ENCODE peak calls at places on chromosomes 6 and 20, in five cellular contexts. One of them, this sample, is unnamed.

GRCh38 chr6:13992417-13993055 is 67.8 kb downstream of the RNF182 start:
- DNase-seq in CD4-positive, alpha-beta memory T cell: no peak
- DNase-seq in hepatocyte: no peak
- DNase-seq in neuronal stem cell: no peak
- DNase-seq in astrocyte: peak
- DNase-seq in this sample: no peak

GRCh38 chr6:125746731-125747588 is 2.5 kb upstream of the HEY2 start:
- DNase-seq in CD4-positive, alpha-beta memory T cell: peak
- DNase-seq in hepatocyte: peak
- DNase-seq in neuronal stem cell: peak
- DNase-seq in astrocyte: peak
- DNase-seq in this sample: peak

GRCh38 chr20:59120919-59121318 is 42.7 kb upstream of the ZNF831 start:
- DNase-seq in CD4-positive, alpha-beta memory T cell: no peak
- DNase-seq in hepatocyte: no peak
- DNase-seq in neuronal stem cell: no peak
- DNase-seq in astrocyte: no peak
- DNase-seq in this sample: no peak

GRCh38 chr20:39290575-39290974 is 328.4 kb downstream of the DHX35 start:
- DNase-seq in CD4-positive, alpha-beta memory T cell: no peak
- DNase-seq in hepatocyte: no peak
- DNase-seq in neuronal stem cell: no peak
- DNase-seq in astrocyte: no peak
- DNase-seq in this sample: no peak

GRCh38 chr6:141677598-141678211 is 455.0 kb upstream of the GJE1 start:
- DNase-seq in CD4-positive, alpha-beta memory T cell: peak
- DNase-seq in hepatocyte: peak
- DNase-seq in neuronal stem cell: peak
- DNase-seq in astrocyte: peak
- DNase-seq in this sample: no peak

GRCh38 chr6:135280375-135281136 is 99.4 kb downstream of the MYB start:
- DNase-seq in CD4-positive, alpha-beta memory T cell: no peak
- DNase-seq in hepatocyte: no peak
- DNase-seq in neuronal stem cell: no peak
- DNase-seq in astrocyte: peak
- DNase-seq in this sample: no peak

GRCh38 chr6:131383421-131384411 is 189.3 kb upstream of the ARG1 start:
- DNase-seq in CD4-positive, alpha-beta memory T cell: no peak
- DNase-seq in hepatocyte: no peak
- DNase-seq in neuronal stem cell: no peak
- DNase-seq in astrocyte: peak
- DNase-seq in this sample: no peak

GRCh38 chr6:120899932-120900331 is 434.3 kb downstream of the TBC1D32 start:
- DNase-seq in CD4-positive, alpha-beta memory T cell: no peak
- DNase-seq in hepatocyte: no peak
- DNase-seq in neuronal stem cell: no peak
- DNase-seq in astrocyte: no peak
- DNase-seq in this sample: no peak

GRCh38 chr6:111844921-111845320 is 28.3 kb downstream of the FYN start:
- DNase-seq in CD4-positive, alpha-beta memory T cell: no peak
- DNase-seq in hepatocyte: no peak
- DNase-seq in neuronal stem cell: no peak
- DNase-seq in astrocyte: no peak
- DNase-seq in this sample: no peak

GRCh38 chr6:111871207-111871606 is 2.0 kb downstream of the FYN start:
- DNase-seq in CD4-positive, alpha-beta memory T cell: peak
- DNase-seq in hepatocyte: no peak
- DNase-seq in neuronal stem cell: no peak
- DNase-seq in astrocyte: no peak
- DNase-seq in this sample: no peak

GRCh38 chr20:47551841-47552240 is 50.2 kb downstream of the NCOA3 start:
- DNase-seq in CD4-positive, alpha-beta memory T cell: no peak
- DNase-seq in hepatocyte: no peak
- DNase-seq in neuronal stem cell: no peak
- DNase-seq in astrocyte: no peak
- DNase-seq in this sample: no peak

GRCh38 chr6:15109338-15110090 is 136.4 kb upstream of the JARID2 start:
- DNase-seq in CD4-positive, alpha-beta memory T cell: no peak
- DNase-seq in hepatocyte: no peak
- DNase-seq in neuronal stem cell: no peak
- DNase-seq in astrocyte: no peak
- DNase-seq in this sample: no peak

GRCh38 chr6:146785001-146785585 is 186.3 kb downstream of the ADGB start:
- DNase-seq in CD4-positive, alpha-beta memory T cell: peak
- DNase-seq in hepatocyte: peak
- DNase-seq in neuronal stem cell: peak
- DNase-seq in astrocyte: peak
- DNase-seq in this sample: no peak

GRCh38 chr20:15673206-15673605 is 900.0 kb downstream of the KIF16B start:
- DNase-seq in CD4-positive, alpha-beta memory T cell: no peak
- DNase-seq in hepatocyte: no peak
- DNase-seq in neuronal stem cell: no peak
- DNase-seq in astrocyte: peak
- DNase-seq in this sample: no peak

GRCh38 chr6:138657026-138657425 is 116.5 kb upstream of the CCDC28A start:
- DNase-seq in CD4-positive, alpha-beta memory T cell: no peak
- DNase-seq in hepatocyte: no peak
- DNase-seq in neuronal stem cell: no peak
- DNase-seq in astrocyte: no peak
- DNase-seq in this sample: no peak

GRCh38 chr6:127191716-127192115 is 73.2 kb downstream of the RSPO3 start:
- DNase-seq in CD4-positive, alpha-beta memory T cell: no peak
- DNase-seq in hepatocyte: no peak
- DNase-seq in neuronal stem cell: no peak
- DNase-seq in astrocyte: peak
- DNase-seq in this sample: peak

GRCh38 chr20:34211591-34211990 is 29.6 kb upstream of the ASIP start:
- DNase-seq in CD4-positive, alpha-beta memory T cell: no peak
- DNase-seq in hepatocyte: no peak
- DNase-seq in neuronal stem cell: no peak
- DNase-seq in astrocyte: no peak
- DNase-seq in this sample: no peak

GRCh38 chr20:34213213-34213612 is 28.0 kb upstream of the ASIP start:
- DNase-seq in CD4-positive, alpha-beta memory T cell: no peak
- DNase-seq in hepatocyte: no peak
- DNase-seq in neuronal stem cell: no peak
- DNase-seq in astrocyte: no peak
- DNase-seq in this sample: no peak

GRCh38 chr20:34215711-34216381 is 25.4 kb upstream of the ASIP start:
- DNase-seq in CD4-positive, alpha-beta memory T cell: no peak
- DNase-seq in hepatocyte: peak
- DNase-seq in neuronal stem cell: peak
- DNase-seq in astrocyte: peak
- DNase-seq in this sample: peak

GRCh38 chr20:34220581-34220980 is 20.6 kb upstream of the ASIP start:
- DNase-seq in CD4-positive, alpha-beta memory T cell: no peak
- DNase-seq in hepatocyte: no peak
- DNase-seq in neuronal stem cell: no peak
- DNase-seq in astrocyte: peak
- DNase-seq in this sample: no peak

GRCh38 chr20:34216382-34216742 is 24.9 kb upstream of the ASIP start:
- DNase-seq in CD4-positive, alpha-beta memory T cell: no peak
- DNase-seq in hepatocyte: no peak
- DNase-seq in neuronal stem cell: no peak
- DNase-seq in astrocyte: no peak
- DNase-seq in this sample: no peak
- H3K4me3 ChIP-seq in CD4-positive, alpha-beta memory T cell: no peak
- H3K4me3 ChIP-seq in hepatocyte: no peak
- H3K4me3 ChIP-seq in neuronal stem cell: no peak
- H3K4me3 ChIP-seq in astrocyte: peak
- H3K4me3 ChIP-seq in this sample: peak

DNA sequence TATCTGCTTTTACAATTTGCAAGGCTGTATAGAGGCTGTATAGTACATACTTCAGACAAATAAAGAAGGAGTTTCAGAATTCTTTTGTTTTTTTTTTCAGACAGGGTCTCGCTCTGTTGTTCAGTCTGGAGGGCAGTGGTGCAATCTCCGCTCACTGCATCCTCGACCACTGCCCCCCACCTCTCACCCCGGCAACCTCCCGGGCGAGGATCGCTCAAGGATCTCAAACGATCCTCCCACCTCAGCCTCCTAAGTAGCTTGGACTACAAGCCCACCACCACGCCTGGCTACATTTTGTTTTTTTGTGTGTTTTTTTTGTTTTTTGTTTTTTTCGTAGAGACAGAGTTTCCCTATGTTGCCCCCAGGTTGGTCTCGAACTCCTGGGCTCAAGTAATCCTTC is 1.8 kb downstream of the FASTKD5 start:
- DNase-seq in CD4-positive, alpha-beta memory T cell: no peak
- DNase-seq in hepatocyte: no peak
- DNase-seq in neuronal stem cell: no peak
- DNase-seq in astrocyte: no peak
- DNase-seq in this sample: no peak
- H3K4me3 ChIP-seq in CD4-positive, alpha-beta memory T cell: peak
- H3K4me3 ChIP-seq in hepatocyte: no peak
- H3K4me3 ChIP-seq in neuronal stem cell: no peak
- H3K4me3 ChIP-seq in astrocyte: no peak
- H3K4me3 ChIP-seq in this sample: peak

DNA sequence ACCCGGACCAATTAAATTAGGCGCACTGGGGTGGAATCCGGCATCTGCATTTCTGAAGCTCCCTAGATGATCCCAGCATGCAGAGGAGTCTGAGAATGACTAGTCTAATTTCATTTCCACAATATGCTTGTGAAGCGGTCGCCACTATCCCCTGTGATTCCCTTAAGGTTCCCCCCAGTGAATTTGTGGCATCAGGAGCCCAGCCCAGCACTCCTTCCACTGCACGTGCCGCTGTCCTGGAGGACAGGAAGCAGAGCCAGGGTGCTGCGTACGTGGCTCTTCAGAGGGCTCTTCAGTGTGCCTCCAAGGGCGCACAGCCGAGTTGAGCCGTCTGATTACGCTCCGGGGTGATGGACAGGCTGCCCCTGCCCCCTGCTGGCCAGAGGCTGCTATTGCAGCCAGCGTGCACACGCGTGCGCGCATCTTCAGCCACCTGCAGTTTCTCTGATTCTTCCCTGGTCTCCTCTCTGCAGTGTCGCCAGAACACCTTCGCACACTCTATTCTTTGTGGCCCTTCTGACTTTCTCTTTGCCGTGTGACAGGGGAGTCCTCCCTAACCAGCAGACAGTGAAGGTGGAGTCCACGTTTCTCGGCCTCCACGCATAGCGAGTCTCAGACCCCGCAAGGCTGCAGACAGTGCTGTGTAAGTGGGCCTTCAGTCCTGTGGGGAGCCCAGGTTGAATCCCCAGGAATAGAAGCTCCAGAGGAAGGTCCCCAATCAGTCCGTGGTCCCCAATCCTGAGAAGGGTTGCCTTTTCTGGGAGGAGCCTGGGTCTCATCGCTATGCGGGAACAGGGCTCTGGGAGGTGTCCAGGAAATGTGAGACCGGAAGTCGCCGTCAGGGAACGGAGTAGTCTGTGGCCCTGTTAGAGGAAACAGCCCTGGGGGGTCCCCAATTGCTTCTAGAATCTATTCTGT is 16.5 kb upstream of the NCR2 start:
- DNase-seq in CD4-positive, alpha-beta memory T cell: peak
- DNase-seq in hepatocyte: peak
- DNase-seq in neuronal stem cell: peak
- DNase-seq in astrocyte: peak
- DNase-seq in this sample: peak
- H3K4me3 ChIP-seq in CD4-positive, alpha-beta memory T cell: peak
- H3K4me3 ChIP-seq in hepatocyte: no peak
- H3K4me3 ChIP-seq in neuronal stem cell: no peak
- H3K4me3 ChIP-seq in astrocyte: peak
- H3K4me3 ChIP-seq in this sample: no peak

DNA sequence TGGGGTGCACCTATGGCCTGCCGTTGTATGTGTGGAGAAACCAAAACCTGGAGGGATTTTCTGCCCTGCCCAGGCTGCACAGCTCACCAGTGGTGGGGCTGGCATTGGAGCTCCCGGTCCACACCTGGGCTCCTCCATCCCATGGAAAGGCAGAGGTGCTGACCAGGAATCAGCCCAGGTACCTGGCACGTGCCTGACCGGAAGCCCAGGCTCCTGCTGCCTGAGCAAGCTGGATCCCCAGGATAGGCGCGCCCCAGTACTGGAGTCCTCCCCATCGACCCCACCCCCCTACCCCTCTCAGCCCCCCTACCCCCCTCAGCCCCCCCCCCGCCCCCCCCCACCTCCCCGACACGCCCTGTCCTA is 39.9 kb upstream of the HMGA1 start:
- DNase-seq in CD4-positive, alpha-beta memory T cell: no peak
- DNase-seq in hepatocyte: no peak
- DNase-seq in neuronal stem cell: no peak
- DNase-seq in astrocyte: no peak
- DNase-seq in this sample: no peak
- H3K4me3 ChIP-seq in CD4-positive, alpha-beta memory T cell: peak
- H3K4me3 ChIP-seq in hepatocyte: no peak
- H3K4me3 ChIP-seq in neuronal stem cell: peak
- H3K4me3 ChIP-seq in astrocyte: peak
- H3K4me3 ChIP-seq in this sample: no peak

GRCh38 chr6:80502871-80503270 is 396.4 kb downstream of the BCKDHB start:
- DNase-seq in CD4-positive, alpha-beta memory T cell: no peak
- DNase-seq in hepatocyte: no peak
- DNase-seq in neuronal stem cell: no peak
- DNase-seq in astrocyte: no peak
- DNase-seq in this sample: no peak
- H3K4me3 ChIP-seq in CD4-positive, alpha-beta memory T cell: no peak
- H3K4me3 ChIP-seq in hepatocyte: no peak
- H3K4me3 ChIP-seq in neuronal stem cell: no peak
- H3K4me3 ChIP-seq in astrocyte: no peak
- H3K4me3 ChIP-seq in this sample: no peak

GRCh38 chr6:68636710-68637470 is 1.8 kb downstream of the ADGRB3 start:
- DNase-seq in CD4-positive, alpha-beta memory T cell: no peak
- DNase-seq in hepatocyte: no peak
- DNase-seq in neuronal stem cell: no peak
- DNase-seq in astrocyte: no peak
- DNase-seq in this sample: no peak
- H3K4me3 ChIP-seq in CD4-positive, alpha-beta memory T cell: no peak
- H3K4me3 ChIP-seq in hepatocyte: peak
- H3K4me3 ChIP-seq in neuronal stem cell: no peak
- H3K4me3 ChIP-seq in astrocyte: peak
- H3K4me3 ChIP-seq in this sample: no peak

DNA sequence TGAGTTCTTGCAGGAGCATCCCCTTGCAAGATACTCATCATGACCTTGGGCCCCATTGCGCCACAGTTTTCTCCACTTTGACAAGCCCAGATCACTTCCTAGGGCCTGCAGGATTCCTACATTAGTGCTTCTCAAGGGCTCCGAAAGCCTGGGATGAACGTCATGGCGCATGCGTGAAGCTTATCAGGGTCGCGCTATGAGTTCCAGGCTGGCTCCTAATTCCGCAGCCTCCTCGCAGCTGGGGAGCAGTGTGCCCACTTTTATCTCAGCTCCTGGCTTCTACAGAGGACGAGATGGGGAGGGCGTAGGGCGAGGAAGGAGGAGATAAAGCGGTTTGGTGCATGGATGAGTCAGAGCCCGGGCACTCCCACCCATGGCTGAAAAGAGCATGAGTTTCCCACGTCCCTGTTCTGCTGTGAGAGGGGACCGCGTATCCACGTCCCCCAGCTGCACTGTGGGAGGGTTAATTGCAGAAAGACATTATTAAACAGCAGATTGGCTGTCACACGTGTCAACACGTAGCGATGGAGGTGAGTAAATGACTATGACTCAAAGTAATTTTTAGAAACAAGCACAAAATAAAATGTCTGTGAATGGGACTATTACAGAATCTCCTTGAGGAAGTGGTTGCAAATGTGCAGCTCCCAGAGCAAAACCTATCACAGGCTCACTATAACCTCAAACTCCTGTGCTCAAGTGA is 72.9 kb upstream of the DSP start:
- DNase-seq in CD4-positive, alpha-beta memory T cell: no peak
- DNase-seq in hepatocyte: peak
- DNase-seq in neuronal stem cell: no peak
- DNase-seq in astrocyte: peak
- DNase-seq in this sample: peak
- H3K4me3 ChIP-seq in CD4-positive, alpha-beta memory T cell: no peak
- H3K4me3 ChIP-seq in hepatocyte: no peak
- H3K4me3 ChIP-seq in neuronal stem cell: no peak
- H3K4me3 ChIP-seq in astrocyte: peak
- H3K4me3 ChIP-seq in this sample: peak